ENCODE peak calls at places on chromosome 11, in nine cellular contexts. One of them, this sample, is unnamed.

GRCh38 chr11:15816270-15816871 is 540.0 kb downstream of the SOX6 start:
- DNase-seq in OCI-LY7: no peak
- DNase-seq in K562: no peak
- DNase-seq in HCT116: no peak
- DNase-seq in IMR-90: peak
- DNase-seq in neural progenitor cell: no peak
- DNase-seq in A549: no peak
- DNase-seq in GM23248: peak
- DNase-seq in GM23338: no peak
- DNase-seq in this sample: peak

GRCh38 chr11:92670293-92670890 is 299.1 kb upstream of the MTNR1B start:
- DNase-seq in OCI-LY7: no peak
- DNase-seq in K562: no peak
- DNase-seq in HCT116: no peak
- DNase-seq in IMR-90: no peak
- DNase-seq in neural progenitor cell: no peak
- DNase-seq in A549: no peak
- DNase-seq in GM23248: no peak
- DNase-seq in GM23338: peak
- DNase-seq in this sample: peak

GRCh38 chr11:21810650-21811049 is 382.2 kb upstream of the ANO5 start:
- DNase-seq in OCI-LY7: no peak
- DNase-seq in K562: no peak
- DNase-seq in HCT116: no peak
- DNase-seq in IMR-90: no peak
- DNase-seq in neural progenitor cell: no peak
- DNase-seq in A549: peak
- DNase-seq in GM23248: no peak
- DNase-seq in GM23338: no peak
- DNase-seq in this sample: no peak

GRCh38 chr11:16933756-16934603 is 80.2 kb downstream of the PLEKHA7 start:
- DNase-seq in OCI-LY7: no peak
- DNase-seq in K562: no peak
- DNase-seq in HCT116: no peak
- DNase-seq in IMR-90: no peak
- DNase-seq in neural progenitor cell: no peak
- DNase-seq in A549: no peak
- DNase-seq in GM23248: no peak
- DNase-seq in GM23338: no peak
- DNase-seq in this sample: no peak

GRCh38 chr11:75013051-75013450 is 24.3 kb downstream of the NEU3 start:
- DNase-seq in OCI-LY7: no peak
- DNase-seq in K562: peak
- DNase-seq in HCT116: no peak
- DNase-seq in IMR-90: peak
- DNase-seq in neural progenitor cell: no peak
- DNase-seq in A549: peak
- DNase-seq in GM23248: peak
- DNase-seq in GM23338: no peak
- DNase-seq in this sample: no peak

GRCh38 chr11:68709064-68709463 is 24.7 kb downstream of the GAL start:
- DNase-seq in OCI-LY7: no peak
- DNase-seq in K562: no peak
- DNase-seq in HCT116: no peak
- DNase-seq in IMR-90: no peak
- DNase-seq in neural progenitor cell: no peak
- DNase-seq in A549: no peak
- DNase-seq in GM23248: no peak
- DNase-seq in GM23338: no peak
- DNase-seq in this sample: no peak

GRCh38 chr11:31487848-31488247 is 21.6 kb downstream of the IMMP1L start:
- DNase-seq in OCI-LY7: peak
- DNase-seq in K562: peak
- DNase-seq in HCT116: peak
- DNase-seq in IMR-90: peak
- DNase-seq in neural progenitor cell: peak
- DNase-seq in A549: peak
- DNase-seq in GM23248: peak
- DNase-seq in GM23338: peak
- DNase-seq in this sample: no peak

GRCh38 chr11:89361738-89362137 is 129.4 kb downstream of the NOX4 start:
- DNase-seq in OCI-LY7: no peak
- DNase-seq in K562: no peak
- DNase-seq in HCT116: no peak
- DNase-seq in IMR-90: no peak
- DNase-seq in neural progenitor cell: no peak
- DNase-seq in A549: no peak
- DNase-seq in GM23248: no peak
- DNase-seq in GM23338: no peak
- DNase-seq in this sample: no peak

GRCh38 chr11:35944503-35945136 is 758 bp downstream of the LDLRAD3 start:
- DNase-seq in OCI-LY7: no peak
- DNase-seq in K562: no peak
- DNase-seq in HCT116: no peak
- DNase-seq in IMR-90: no peak
- DNase-seq in neural progenitor cell: peak
- DNase-seq in A549: no peak
- DNase-seq in GM23248: peak
- DNase-seq in GM23338: peak
- DNase-seq in this sample: no peak

GRCh38 chr11:103862827-103863213 is 173.6 kb upstream of the DDI1 start:
- DNase-seq in OCI-LY7: no peak
- DNase-seq in K562: no peak
- DNase-seq in HCT116: no peak
- DNase-seq in IMR-90: no peak
- DNase-seq in neural progenitor cell: peak
- DNase-seq in A549: no peak
- DNase-seq in GM23248: no peak
- DNase-seq in GM23338: peak
- DNase-seq in this sample: no peak

GRCh38 chr11:292211-293121 is 3.5 kb downstream of the PGGHG start:
- DNase-seq in OCI-LY7: no peak
- DNase-seq in K562: no peak
- DNase-seq in HCT116: no peak
- DNase-seq in IMR-90: no peak
- DNase-seq in neural progenitor cell: no peak
- DNase-seq in A549: no peak
- DNase-seq in GM23248: no peak
- DNase-seq in GM23338: no peak
- DNase-seq in this sample: no peak

GRCh38 chr11:71339178-71339881 is 87.0 kb upstream of the SHANK2 start:
- DNase-seq in OCI-LY7: no peak
- DNase-seq in K562: no peak
- DNase-seq in HCT116: no peak
- DNase-seq in IMR-90: no peak
- DNase-seq in neural progenitor cell: no peak
- DNase-seq in A549: no peak
- DNase-seq in GM23248: peak
- DNase-seq in GM23338: no peak
- DNase-seq in this sample: no peak

GRCh38 chr11:112694244-112694643 is 267.0 kb upstream of the NCAM1 start:
- DNase-seq in OCI-LY7: no peak
- DNase-seq in K562: no peak
- DNase-seq in HCT116: no peak
- DNase-seq in IMR-90: no peak
- DNase-seq in neural progenitor cell: no peak
- DNase-seq in A549: no peak
- DNase-seq in GM23248: no peak
- DNase-seq in GM23338: no peak
- DNase-seq in this sample: no peak

GRCh38 chr11:94144233-94144632 is 15.6 kb downstream of the PANX1 start:
- DNase-seq in OCI-LY7: no peak
- DNase-seq in K562: no peak
- DNase-seq in HCT116: no peak
- DNase-seq in IMR-90: no peak
- DNase-seq in neural progenitor cell: no peak
- DNase-seq in A549: no peak
- DNase-seq in GM23248: no peak
- DNase-seq in GM23338: no peak
- DNase-seq in this sample: peak

GRCh38 chr11:119832536-119832935 is 103.5 kb upstream of the NECTIN1 start:
- DNase-seq in OCI-LY7: no peak
- DNase-seq in K562: no peak
- DNase-seq in HCT116: no peak
- DNase-seq in IMR-90: peak
- DNase-seq in neural progenitor cell: peak
- DNase-seq in A549: no peak
- DNase-seq in GM23248: peak
- DNase-seq in GM23338: no peak
- DNase-seq in this sample: no peak

GRCh38 chr11:8192896-8193209 is 24.0 kb upstream of the RIC3 start:
- DNase-seq in OCI-LY7: no peak
- DNase-seq in K562: no peak
- DNase-seq in HCT116: no peak
- DNase-seq in IMR-90: no peak
- DNase-seq in neural progenitor cell: no peak
- DNase-seq in A549: no peak
- DNase-seq in GM23248: no peak
- DNase-seq in GM23338: no peak
- DNase-seq in this sample: no peak

GRCh38 chr11:110198031-110198729 is 98.2 kb downstream of the RDX start:
- DNase-seq in OCI-LY7: no peak
- DNase-seq in K562: no peak
- DNase-seq in HCT116: no peak
- DNase-seq in IMR-90: peak
- DNase-seq in neural progenitor cell: no peak
- DNase-seq in A549: no peak
- DNase-seq in GM23248: peak
- DNase-seq in GM23338: no peak
- DNase-seq in this sample: no peak

DNA sequence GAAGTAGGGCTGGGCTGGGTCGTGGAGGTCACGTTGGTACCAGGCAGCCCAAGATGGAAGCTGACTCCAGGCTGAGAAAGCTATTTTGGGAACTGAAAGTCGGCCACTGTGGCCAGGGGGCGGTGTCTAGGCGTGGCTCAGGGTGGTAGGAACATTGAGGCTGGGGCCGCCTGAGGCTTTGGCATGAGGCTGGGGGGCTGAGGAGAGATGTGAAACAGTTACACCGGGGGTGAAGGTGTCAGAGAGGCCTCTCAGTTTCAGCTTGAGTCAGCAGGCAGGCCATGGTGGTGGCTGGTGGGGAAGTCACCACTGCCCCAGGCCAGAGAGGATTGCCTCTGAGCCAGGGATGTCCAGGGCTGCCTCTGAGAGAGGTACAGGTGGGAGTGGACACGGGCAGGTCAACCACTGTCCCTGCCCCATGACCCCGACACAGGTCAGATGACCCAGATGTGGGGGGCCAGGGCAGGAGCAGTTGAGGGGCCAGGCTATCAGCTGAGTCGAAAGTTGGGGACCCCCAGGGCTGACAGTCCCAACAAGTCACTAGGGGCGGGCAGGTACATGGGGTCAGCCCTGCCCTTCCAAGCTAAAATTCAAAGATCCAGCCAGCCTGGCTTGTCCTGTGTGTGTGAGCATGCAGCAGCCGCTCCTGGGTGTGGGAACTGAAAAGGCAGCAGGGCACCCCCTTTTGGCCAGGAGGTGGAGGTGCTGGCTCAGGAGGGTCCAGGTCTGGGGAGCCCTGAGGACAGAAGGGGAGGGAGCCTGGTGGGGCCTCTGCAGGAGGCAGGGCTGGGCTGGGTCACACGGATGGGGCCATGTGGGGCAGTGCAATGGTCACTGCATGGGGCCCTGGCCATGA is 7.2 kb downstream of the KCNK7 start:
- DNase-seq in OCI-LY7: peak
- DNase-seq in K562: peak
- DNase-seq in HCT116: no peak
- DNase-seq in IMR-90: peak
- DNase-seq in neural progenitor cell: peak
- DNase-seq in A549: peak
- DNase-seq in GM23248: peak
- DNase-seq in GM23338: peak
- DNase-seq in this sample: no peak
- H3K4me2 ChIP-seq in OCI-LY7: peak
- H3K4me2 ChIP-seq in K562: no peak
- H3K4me2 ChIP-seq in HCT116: peak
- H3K4me2 ChIP-seq in IMR-90: no peak
- H3K4me2 ChIP-seq in neural progenitor cell: no peak
- H3K4me2 ChIP-seq in A549: no peak
- H3K4me2 ChIP-seq in GM23248: no peak
- H3K4me2 ChIP-seq in GM23338: no peak
- H3K4me2 ChIP-seq in this sample: no peak

DNA sequence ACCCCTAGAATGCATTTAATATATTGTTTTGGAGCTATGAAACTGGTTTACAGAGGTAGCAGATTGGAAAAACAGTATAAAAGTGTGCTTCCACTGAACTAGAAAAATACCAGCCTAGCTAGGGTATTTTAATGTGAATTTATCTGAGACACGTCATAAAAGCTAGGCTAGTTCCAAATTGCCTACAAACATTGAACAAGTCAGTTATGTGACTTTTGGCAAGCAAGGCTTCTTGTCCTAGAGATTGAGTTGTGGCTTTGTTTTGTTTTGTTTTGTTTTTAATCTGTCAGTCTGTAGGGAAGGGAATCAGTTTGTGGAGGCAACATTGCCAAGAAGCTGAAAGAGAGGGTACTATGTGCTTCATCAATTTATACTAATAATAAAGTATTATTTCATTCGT is 24.2 kb downstream of the RTN3 start:
- DNase-seq in OCI-LY7: no peak
- DNase-seq in K562: no peak
- DNase-seq in HCT116: no peak
- DNase-seq in IMR-90: no peak
- DNase-seq in neural progenitor cell: no peak
- DNase-seq in A549: no peak
- DNase-seq in GM23248: no peak
- DNase-seq in GM23338: no peak
- DNase-seq in this sample: no peak
- H3K27ac ChIP-seq in OCI-LY7: no peak
- H3K27ac ChIP-seq in K562: no peak
- H3K27ac ChIP-seq in HCT116: no peak
- H3K27ac ChIP-seq in IMR-90: peak
- H3K27ac ChIP-seq in neural progenitor cell: peak
- H3K27ac ChIP-seq in A549: no peak
- H3K27ac ChIP-seq in GM23248: no peak
- H3K27ac ChIP-seq in GM23338: no peak
- H3K27ac ChIP-seq in this sample: no peak

DNA sequence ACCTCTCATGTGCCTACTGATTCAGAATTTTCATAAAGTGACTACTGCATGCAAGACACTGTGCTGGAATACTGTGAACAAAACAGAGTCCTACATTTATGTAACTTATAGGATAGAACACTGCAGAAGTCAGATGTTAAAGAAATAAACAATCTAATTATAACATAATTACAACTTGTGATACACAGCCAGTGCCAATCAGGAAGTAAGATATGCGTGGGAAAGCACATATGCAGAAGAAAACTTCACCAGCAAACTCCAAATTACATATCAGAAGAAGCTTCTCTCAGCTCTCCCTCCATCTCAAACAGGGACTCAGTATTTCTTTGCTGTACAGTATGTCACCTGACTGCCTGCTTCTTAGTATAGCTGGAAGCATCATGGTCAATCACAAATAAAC is 37.4 kb downstream of the PAK1 start:
- DNase-seq in OCI-LY7: no peak
- DNase-seq in K562: no peak
- DNase-seq in HCT116: no peak
- DNase-seq in IMR-90: no peak
- DNase-seq in neural progenitor cell: no peak
- DNase-seq in A549: no peak
- DNase-seq in GM23248: no peak
- DNase-seq in GM23338: no peak
- DNase-seq in this sample: no peak
- H3K4me2 ChIP-seq in OCI-LY7: no peak
- H3K4me2 ChIP-seq in K562: no peak
- H3K4me2 ChIP-seq in HCT116: no peak
- H3K4me2 ChIP-seq in IMR-90: no peak
- H3K4me2 ChIP-seq in neural progenitor cell: no peak
- H3K4me2 ChIP-seq in A549: no peak
- H3K4me2 ChIP-seq in GM23248: no peak
- H3K4me2 ChIP-seq in GM23338: no peak
- H3K4me2 ChIP-seq in this sample: no peak

GRCh38 chr11:126290887-126291286 is 8.0 kb downstream of the TIRAP start:
- DNase-seq in OCI-LY7: no peak
- DNase-seq in K562: no peak
- DNase-seq in HCT116: no peak
- DNase-seq in IMR-90: no peak
- DNase-seq in neural progenitor cell: no peak
- DNase-seq in A549: no peak
- DNase-seq in GM23248: no peak
- DNase-seq in GM23338: no peak
- DNase-seq in this sample: no peak
- H3K27ac ChIP-seq in OCI-LY7: no peak
- H3K27ac ChIP-seq in K562: no peak
- H3K27ac ChIP-seq in HCT116: no peak
- H3K27ac ChIP-seq in IMR-90: no peak
- H3K27ac ChIP-seq in neural progenitor cell: no peak
- H3K27ac ChIP-seq in A549: no peak
- H3K27ac ChIP-seq in GM23248: no peak
- H3K27ac ChIP-seq in GM23338: no peak
- H3K27ac ChIP-seq in this sample: no peak

This sample was measured in PC-9.